ENCODE peak calls at places on chromosome 15, in seven cellular contexts. One of them, this sample, is unnamed.

GRCh38 chr15:64743691-64744090 is 31.7 kb downstream of the RBPMS2 start:
- DNase-seq in dorsolateral prefrontal cortex: no peak
- DNase-seq in IMR-90: no peak
- DNase-seq in spleen: no peak
- DNase-seq in lower lobe of right lung: no peak
- DNase-seq in ovary: no peak
- DNase-seq in hepatocyte: no peak
- DNase-seq in this sample: no peak

GRCh38 chr15:48177875-48178611 is at the start of gene MYEF2:
- DNase-seq in ovary: peak; percentile 41
- DNase-seq in hepatocyte: peak; percentile 85
- DNase-seq in dorsolateral prefrontal cortex: peak; percentile 84
- DNase-seq in lower lobe of right lung: peak; percentile 80
- DNase-seq in IMR-90: peak; percentile 67
- DNase-seq in spleen: peak; percentile 88
- DNase-seq in this sample: peak; percentile 20

GRCh38 chr15:36601497-36601932 is 22.1 kb downstream of the CDIN1 start:
- DNase-seq in dorsolateral prefrontal cortex: no peak
- DNase-seq in lower lobe of right lung: no peak
- DNase-seq in hepatocyte: peak; percentile 24
- DNase-seq in ovary: no peak
- DNase-seq in IMR-90: peak; percentile 89
- DNase-seq in spleen: no peak
- DNase-seq in this sample: peak; percentile 58

GRCh38 chr15:52066842-52067544 is 45.6 kb downstream of the BCL2L10 start:
- DNase-seq in spleen: no peak
- DNase-seq in IMR-90: no peak
- DNase-seq in hepatocyte: no peak
- DNase-seq in lower lobe of right lung: no peak
- DNase-seq in ovary: no peak
- DNase-seq in dorsolateral prefrontal cortex: no peak
- DNase-seq in this sample: no peak

GRCh38 chr15:33808720-33809119 is 159.6 kb upstream of the CHRM5 start:
- DNase-seq in ovary: no peak
- DNase-seq in lower lobe of right lung: no peak
- DNase-seq in dorsolateral prefrontal cortex: no peak
- DNase-seq in spleen: no peak
- DNase-seq in hepatocyte: no peak
- DNase-seq in IMR-90: no peak
- DNase-seq in this sample: no peak

GRCh38 chr15:98232761-98233160 is 272.3 kb downstream of the ARRDC4 start:
- DNase-seq in lower lobe of right lung: no peak
- DNase-seq in IMR-90: no peak
- DNase-seq in dorsolateral prefrontal cortex: no peak
- DNase-seq in spleen: no peak
- DNase-seq in ovary: no peak
- DNase-seq in hepatocyte: no peak
- DNase-seq in this sample: no peak

GRCh38 chr15:99476413-99477222 is 89.2 kb upstream of the MEF2A start:
- DNase-seq in ovary: no peak
- DNase-seq in IMR-90: peak; percentile 100
- DNase-seq in spleen: peak; percentile 90
- DNase-seq in hepatocyte: peak; percentile 74
- DNase-seq in lower lobe of right lung: peak; percentile 62
- DNase-seq in dorsolateral prefrontal cortex: peak; percentile 63
- DNase-seq in this sample: peak; percentile 97

GRCh38 chr15:90211440-90212168 is 10.5 kb downstream of the SEMA4B start:
- DNase-seq in hepatocyte: peak; percentile 86
- DNase-seq in IMR-90: peak; percentile 67
- DNase-seq in dorsolateral prefrontal cortex: no peak
- DNase-seq in spleen: peak; percentile 84
- DNase-seq in lower lobe of right lung: no peak
- DNase-seq in ovary: no peak
- DNase-seq in this sample: no peak

GRCh38 chr15:39304931-39305728 is 275.7 kb upstream of the THBS1 start:
- DNase-seq in dorsolateral prefrontal cortex: no peak
- DNase-seq in spleen: no peak
- DNase-seq in hepatocyte: no peak
- DNase-seq in ovary: no peak
- DNase-seq in IMR-90: no peak
- DNase-seq in lower lobe of right lung: no peak
- DNase-seq in this sample: no peak

GRCh38 chr15:66498501-66499386 is 1.2 kb upstream of the SNAPC5 start:
- DNase-seq in hepatocyte: peak; percentile 24
- DNase-seq in IMR-90: peak; percentile 51
- DNase-seq in spleen: no peak
- DNase-seq in dorsolateral prefrontal cortex: no peak
- DNase-seq in lower lobe of right lung: no peak
- DNase-seq in ovary: no peak
- DNase-seq in this sample: no peak

GRCh38 chr15:34206016-34206415 is 3.9 kb downstream of the KATNBL1 start:
- DNase-seq in IMR-90: peak; percentile 66
- DNase-seq in ovary: no peak
- DNase-seq in spleen: no peak
- DNase-seq in lower lobe of right lung: no peak
- DNase-seq in hepatocyte: no peak
- DNase-seq in dorsolateral prefrontal cortex: no peak
- DNase-seq in this sample: no peak

GRCh38 chr15:100205549-100206295 is 136.1 kb downstream of the ADAMTS17 start:
- DNase-seq in IMR-90: no peak
- DNase-seq in ovary: no peak
- DNase-seq in dorsolateral prefrontal cortex: no peak
- DNase-seq in lower lobe of right lung: no peak
- DNase-seq in spleen: peak; percentile 64
- DNase-seq in hepatocyte: peak; percentile 60
- DNase-seq in this sample: no peak

GRCh38 chr15:89023311-89023961 is 64.8 kb upstream of the ABHD2 start:
- DNase-seq in IMR-90: peak; percentile 38
- DNase-seq in ovary: no peak
- DNase-seq in spleen: no peak
- DNase-seq in hepatocyte: no peak
- DNase-seq in lower lobe of right lung: no peak
- DNase-seq in dorsolateral prefrontal cortex: no peak
- DNase-seq in this sample: no peak

GRCh38 chr15:70854669-70854976 is 666 bp upstream of the LARP6 start:
- DNase-seq in ovary: no peak
- DNase-seq in hepatocyte: no peak
- DNase-seq in IMR-90: peak; percentile 62
- DNase-seq in lower lobe of right lung: no peak
- DNase-seq in spleen: no peak
- DNase-seq in dorsolateral prefrontal cortex: no peak
- DNase-seq in this sample: no peak

GRCh38 chr15:39344662-39345141 is 236.2 kb upstream of the THBS1 start:
- DNase-seq in IMR-90: no peak
- DNase-seq in hepatocyte: no peak
- DNase-seq in spleen: no peak
- DNase-seq in dorsolateral prefrontal cortex: no peak
- DNase-seq in ovary: no peak
- DNase-seq in lower lobe of right lung: no peak
- DNase-seq in this sample: no peak

GRCh38 chr15:45402955-45403892 is 24.9 kb upstream of the GATM start:
- DNase-seq in dorsolateral prefrontal cortex: peak; percentile 12
- DNase-seq in lower lobe of right lung: peak; percentile 69
- DNase-seq in ovary: peak; percentile 34
- DNase-seq in IMR-90: peak; percentile 59
- DNase-seq in hepatocyte: peak; percentile 66
- DNase-seq in spleen: peak; percentile 91
- DNase-seq in this sample: no peak

GRCh38 chr15:52683585-52683984 is 4.4 kb upstream of the ATOSA start:
- DNase-seq in lower lobe of right lung: no peak
- DNase-seq in dorsolateral prefrontal cortex: no peak
- DNase-seq in IMR-90: no peak
- DNase-seq in spleen: no peak
- DNase-seq in ovary: no peak
- DNase-seq in hepatocyte: no peak
- DNase-seq in this sample: no peak

GRCh38 chr15:74383695-74384565 is 16.5 kb upstream of the CYP11A1 start:
- DNase-seq in lower lobe of right lung: no peak
- DNase-seq in spleen: peak; percentile 87
- DNase-seq in ovary: no peak
- DNase-seq in hepatocyte: peak; percentile 50
- DNase-seq in dorsolateral prefrontal cortex: no peak
- DNase-seq in IMR-90: peak; percentile 84
- DNase-seq in this sample: no peak
- H3K4me3 ChIP-seq in lower lobe of right lung: no peak overlapping the region
- H3K4me3 ChIP-seq in spleen: no peak overlapping the region
- H3K4me3 ChIP-seq in ovary: no peak overlapping the region
- H3K4me3 ChIP-seq in hepatocyte: no peak overlapping the region
- H3K4me3 ChIP-seq in dorsolateral prefrontal cortex: no peak overlapping the region
- H3K4me3 ChIP-seq in IMR-90: no peak overlapping the region
- H3K4me3 ChIP-seq in this sample: no peak overlapping the region

DNA sequence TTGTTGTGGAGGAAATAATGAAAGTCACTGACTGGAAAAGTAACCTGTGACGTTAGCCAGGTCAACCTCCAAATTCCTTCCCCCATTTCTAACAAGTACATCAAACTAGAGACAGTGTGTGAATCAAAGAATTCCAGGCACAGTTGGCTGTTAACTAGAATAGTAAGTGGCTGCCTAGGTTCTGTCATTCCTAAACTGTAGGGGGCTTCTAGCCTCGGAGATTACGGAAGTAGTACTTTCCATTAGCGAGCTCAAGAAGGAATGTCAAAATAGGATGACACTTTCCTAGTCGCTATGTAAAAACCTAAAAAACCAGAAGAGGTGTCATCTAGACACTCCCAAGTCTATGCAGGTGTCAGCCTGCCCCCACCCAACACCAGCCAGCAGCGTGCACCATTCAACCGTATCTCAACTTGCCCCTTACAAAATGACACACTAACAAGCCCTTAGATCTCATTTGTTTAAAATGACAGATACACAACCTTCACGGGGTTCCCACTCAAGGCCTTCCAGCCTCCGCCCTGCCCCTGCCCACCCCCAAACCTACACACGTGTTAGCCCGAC is 910 bp downstream of the INO80 start:
- DNase-seq in lower lobe of right lung: no peak
- DNase-seq in dorsolateral prefrontal cortex: no peak
- DNase-seq in spleen: no peak
- DNase-seq in IMR-90: peak; percentile 35
- DNase-seq in ovary: no peak
- DNase-seq in hepatocyte: peak; percentile 31
- DNase-seq in this sample: peak; percentile 1
- TF ChIP-seq CTCF in lower lobe of right lung: no peak
- TF ChIP-seq CTCF in dorsolateral prefrontal cortex: no peak
- TF ChIP-seq CTCF in spleen: no peak
- TF ChIP-seq CTCF in IMR-90: peak; percentile 22
- TF ChIP-seq CTCF in ovary: no peak
- TF ChIP-seq CTCF in hepatocyte: peak; percentile 24
- TF ChIP-seq CTCF in this sample: peak; percentile 41

GRCh38 chr15:78988361-78988911 is 43.6 kb upstream of the CTSH start:
- DNase-seq in hepatocyte: peak; percentile 94
- DNase-seq in dorsolateral prefrontal cortex: no peak
- DNase-seq in lower lobe of right lung: peak; percentile 92
- DNase-seq in ovary: peak; percentile 27
- DNase-seq in spleen: peak; percentile 79
- DNase-seq in IMR-90: peak; percentile 99
- DNase-seq in this sample: peak; percentile 98
- H3K27ac ChIP-seq in hepatocyte: peak overlapping the region; percentile 90
- H3K27ac ChIP-seq in dorsolateral prefrontal cortex: peak overlapping the region; percentile 28
- H3K27ac ChIP-seq in lower lobe of right lung: peak overlapping the region; percentile 49
- H3K27ac ChIP-seq in ovary: no peak overlapping the region
- H3K27ac ChIP-seq in spleen: no peak overlapping the region
- H3K27ac ChIP-seq in IMR-90: peak overlapping the region; percentile 77
- H3K27ac ChIP-seq in this sample: peak overlapping the region; percentile 97

GRCh38 chr15:76342046-76342381 is 5.4 kb downstream of the ISL2 start:
- DNase-seq in IMR-90: no peak
- DNase-seq in hepatocyte: no peak
- DNase-seq in lower lobe of right lung: no peak
- DNase-seq in ovary: no peak
- DNase-seq in dorsolateral prefrontal cortex: no peak
- DNase-seq in spleen: no peak
- DNase-seq in this sample: no peak
- H3K4me3 ChIP-seq in IMR-90: no peak overlapping the region
- H3K4me3 ChIP-seq in hepatocyte: no peak overlapping the region
- H3K4me3 ChIP-seq in lower lobe of right lung: no peak overlapping the region
- H3K4me3 ChIP-seq in ovary: no peak overlapping the region
- H3K4me3 ChIP-seq in dorsolateral prefrontal cortex: no peak overlapping the region
- H3K4me3 ChIP-seq in spleen: no peak overlapping the region
- H3K4me3 ChIP-seq in this sample: no peak overlapping the region

GRCh38 chr15:92938387-92938786 is 38.3 kb downstream of the CHD2 start:
- DNase-seq in lower lobe of right lung: no peak
- DNase-seq in spleen: no peak
- DNase-seq in IMR-90: no peak
- DNase-seq in ovary: no peak
- DNase-seq in hepatocyte: no peak
- DNase-seq in dorsolateral prefrontal cortex: no peak
- DNase-seq in this sample: no peak
- TF ChIP-seq CTCF in lower lobe of right lung: peak; percentile 5
- TF ChIP-seq CTCF in spleen: peak; percentile 23
- TF ChIP-seq CTCF in IMR-90: peak; percentile 8
- TF ChIP-seq CTCF in ovary: no peak
- TF ChIP-seq CTCF in hepatocyte: no peak
- TF ChIP-seq CTCF in dorsolateral prefrontal cortex: no peak
- TF ChIP-seq CTCF in this sample: peak; percentile 36

GRCh38 chr15:80073197-80073596 is 13.7 kb downstream of the ZFAND6 start:
- DNase-seq in dorsolateral prefrontal cortex: no peak
- DNase-seq in hepatocyte: no peak
- DNase-seq in IMR-90: no peak
- DNase-seq in ovary: no peak
- DNase-seq in spleen: no peak
- DNase-seq in lower lobe of right lung: no peak
- DNase-seq in this sample: no peak
- H3K27ac ChIP-seq in dorsolateral prefrontal cortex: no peak overlapping the region
- H3K27ac ChIP-seq in hepatocyte: no peak overlapping the region
- H3K27ac ChIP-seq in IMR-90: no peak overlapping the region
- H3K27ac ChIP-seq in ovary: no peak overlapping the region
- H3K27ac ChIP-seq in spleen: no peak overlapping the region
- H3K27ac ChIP-seq in lower lobe of right lung: no peak overlapping the region
- H3K27ac ChIP-seq in this sample: no peak overlapping the region

This sample was measured in AG04450.